ENCODE peak calls at places on chromosomes 13 and 19, in eight cellular contexts. One of them, this sample, is unnamed.

GRCh38 chr13:65063753-65064152 is 2166.4 kb downstream of the PCDH9 start:
- DNase-seq in hypothalamus: no peak
- DNase-seq in naive thymus-derived CD8-positive, alpha-beta T cell: no peak
- DNase-seq in GM19239: no peak
- DNase-seq in ACHN: peak
- DNase-seq in stimulated activated CD8-positive, alpha-beta memory T cell treated with anti-CD3 and anti-CD28 coated beads, Interleukin-15, amount 100 ng/mL, for 1 hour: no peak
- DNase-seq in AG10803: peak
- DNase-seq in AG08396: no peak
- DNase-seq in this sample: no peak

GRCh38 chr19:41880329-41880708 is 2.7 kb upstream of the ARHGEF1 start:
- DNase-seq in stimulated activated CD8-positive, alpha-beta memory T cell treated with anti-CD3 and anti-CD28 coated beads, Interleukin-15, amount 100 ng/mL, for 1 hour: no peak
- DNase-seq in hypothalamus: no peak
- DNase-seq in naive thymus-derived CD8-positive, alpha-beta T cell: no peak
- DNase-seq in ACHN: no peak
- DNase-seq in AG08396: no peak
- DNase-seq in AG10803: no peak
- DNase-seq in GM19239: no peak
- DNase-seq in this sample: no peak

GRCh38 chr19:13887529-13887928 is 10.6 kb downstream of the NANOS3 start:
- DNase-seq in AG08396: no peak
- DNase-seq in GM19239: no peak
- DNase-seq in AG10803: peak
- DNase-seq in hypothalamus: no peak
- DNase-seq in ACHN: no peak
- DNase-seq in naive thymus-derived CD8-positive, alpha-beta T cell: no peak
- DNase-seq in stimulated activated CD8-positive, alpha-beta memory T cell treated with anti-CD3 and anti-CD28 coated beads, Interleukin-15, amount 100 ng/mL, for 1 hour: no peak
- DNase-seq in this sample: no peak

GRCh38 chr19:35403116-35403760 is 32.4 kb downstream of the GPR42 start:
- DNase-seq in AG10803: no peak
- DNase-seq in hypothalamus: no peak
- DNase-seq in naive thymus-derived CD8-positive, alpha-beta T cell: no peak
- DNase-seq in ACHN: no peak
- DNase-seq in GM19239: no peak
- DNase-seq in stimulated activated CD8-positive, alpha-beta memory T cell treated with anti-CD3 and anti-CD28 coated beads, Interleukin-15, amount 100 ng/mL, for 1 hour: no peak
- DNase-seq in AG08396: no peak
- DNase-seq in this sample: no peak

GRCh38 chr19:44634785-44635184 is 8.9 kb upstream of the PVR start:
- DNase-seq in AG08396: no peak
- DNase-seq in AG10803: no peak
- DNase-seq in naive thymus-derived CD8-positive, alpha-beta T cell: no peak
- DNase-seq in GM19239: no peak
- DNase-seq in ACHN: no peak
- DNase-seq in stimulated activated CD8-positive, alpha-beta memory T cell treated with anti-CD3 and anti-CD28 coated beads, Interleukin-15, amount 100 ng/mL, for 1 hour: no peak
- DNase-seq in hypothalamus: no peak
- DNase-seq in this sample: no peak

GRCh38 chr13:43804461-43805070 is 17.8 kb upstream of the ENOX1 start:
- DNase-seq in GM19239: no peak
- DNase-seq in hypothalamus: no peak
- DNase-seq in ACHN: peak
- DNase-seq in naive thymus-derived CD8-positive, alpha-beta T cell: peak
- DNase-seq in stimulated activated CD8-positive, alpha-beta memory T cell treated with anti-CD3 and anti-CD28 coated beads, Interleukin-15, amount 100 ng/mL, for 1 hour: no peak
- DNase-seq in AG10803: peak
- DNase-seq in AG08396: peak
- DNase-seq in this sample: no peak

GRCh38 chr19:2561221-2561620 is 85.3 kb downstream of the GADD45B start:
- DNase-seq in naive thymus-derived CD8-positive, alpha-beta T cell: no peak
- DNase-seq in hypothalamus: no peak
- DNase-seq in AG08396: no peak
- DNase-seq in AG10803: no peak
- DNase-seq in stimulated activated CD8-positive, alpha-beta memory T cell treated with anti-CD3 and anti-CD28 coated beads, Interleukin-15, amount 100 ng/mL, for 1 hour: no peak
- DNase-seq in GM19239: no peak
- DNase-seq in ACHN: no peak
- DNase-seq in this sample: no peak

GRCh38 chr13:112391747-112392146 is 15.6 kb downstream of the SPACA7 start:
- DNase-seq in AG08396: no peak
- DNase-seq in naive thymus-derived CD8-positive, alpha-beta T cell: no peak
- DNase-seq in ACHN: no peak
- DNase-seq in stimulated activated CD8-positive, alpha-beta memory T cell treated with anti-CD3 and anti-CD28 coated beads, Interleukin-15, amount 100 ng/mL, for 1 hour: no peak
- DNase-seq in hypothalamus: no peak
- DNase-seq in AG10803: no peak
- DNase-seq in GM19239: no peak
- DNase-seq in this sample: no peak

GRCh38 chr13:113539822-113540221 is 44.7 kb upstream of the TFDP1 start:
- DNase-seq in AG10803: peak
- DNase-seq in GM19239: no peak
- DNase-seq in stimulated activated CD8-positive, alpha-beta memory T cell treated with anti-CD3 and anti-CD28 coated beads, Interleukin-15, amount 100 ng/mL, for 1 hour: no peak
- DNase-seq in ACHN: no peak
- DNase-seq in hypothalamus: no peak
- DNase-seq in naive thymus-derived CD8-positive, alpha-beta T cell: no peak
- DNase-seq in AG08396: no peak
- DNase-seq in this sample: peak

GRCh38 chr19:5038631-5039271 is 69.8 kb downstream of the KDM4B start:
- DNase-seq in ACHN: peak
- DNase-seq in AG10803: peak
- DNase-seq in AG08396: peak
- DNase-seq in hypothalamus: no peak
- DNase-seq in stimulated activated CD8-positive, alpha-beta memory T cell treated with anti-CD3 and anti-CD28 coated beads, Interleukin-15, amount 100 ng/mL, for 1 hour: no peak
- DNase-seq in GM19239: no peak
- DNase-seq in naive thymus-derived CD8-positive, alpha-beta T cell: no peak
- DNase-seq in this sample: no peak

GRCh38 chr19:45664575-45664974 is 3.4 kb upstream of the GIPR start:
- DNase-seq in stimulated activated CD8-positive, alpha-beta memory T cell treated with anti-CD3 and anti-CD28 coated beads, Interleukin-15, amount 100 ng/mL, for 1 hour: no peak
- DNase-seq in AG10803: peak
- DNase-seq in naive thymus-derived CD8-positive, alpha-beta T cell: no peak
- DNase-seq in AG08396: no peak
- DNase-seq in hypothalamus: no peak
- DNase-seq in ACHN: no peak
- DNase-seq in GM19239: no peak
- DNase-seq in this sample: no peak

GRCh38 chr19:48617146-48617937 is 1.6 kb downstream of the RPL18 start:
- DNase-seq in AG10803: no peak
- DNase-seq in naive thymus-derived CD8-positive, alpha-beta T cell: no peak
- DNase-seq in AG08396: no peak
- DNase-seq in ACHN: no peak
- DNase-seq in hypothalamus: no peak
- DNase-seq in stimulated activated CD8-positive, alpha-beta memory T cell treated with anti-CD3 and anti-CD28 coated beads, Interleukin-15, amount 100 ng/mL, for 1 hour: no peak
- DNase-seq in GM19239: no peak
- DNase-seq in this sample: no peak

GRCh38 chr19:29384676-29385075 is 141.1 kb upstream of the VSTM2B start:
- DNase-seq in naive thymus-derived CD8-positive, alpha-beta T cell: no peak
- DNase-seq in stimulated activated CD8-positive, alpha-beta memory T cell treated with anti-CD3 and anti-CD28 coated beads, Interleukin-15, amount 100 ng/mL, for 1 hour: no peak
- DNase-seq in hypothalamus: no peak
- DNase-seq in AG08396: no peak
- DNase-seq in ACHN: no peak
- DNase-seq in GM19239: no peak
- DNase-seq in AG10803: no peak
- DNase-seq in this sample: no peak

GRCh38 chr19:15161028-15161984 is 39.5 kb downstream of the NOTCH3 start:
- DNase-seq in GM19239: peak
- DNase-seq in naive thymus-derived CD8-positive, alpha-beta T cell: no peak
- DNase-seq in ACHN: peak
- DNase-seq in AG10803: peak
- DNase-seq in AG08396: peak
- DNase-seq in stimulated activated CD8-positive, alpha-beta memory T cell treated with anti-CD3 and anti-CD28 coated beads, Interleukin-15, amount 100 ng/mL, for 1 hour: no peak
- DNase-seq in hypothalamus: no peak
- DNase-seq in this sample: no peak

GRCh38 chr13:97809576-97809975 is 143.9 kb upstream of the IPO5 start:
- DNase-seq in GM19239: no peak
- DNase-seq in ACHN: no peak
- DNase-seq in hypothalamus: no peak
- DNase-seq in AG08396: no peak
- DNase-seq in stimulated activated CD8-positive, alpha-beta memory T cell treated with anti-CD3 and anti-CD28 coated beads, Interleukin-15, amount 100 ng/mL, for 1 hour: no peak
- DNase-seq in AG10803: no peak
- DNase-seq in naive thymus-derived CD8-positive, alpha-beta T cell: no peak
- DNase-seq in this sample: no peak

GRCh38 chr13:59442946-59443345 is 720.8 kb downstream of the DIAPH3 start:
- DNase-seq in ACHN: no peak
- DNase-seq in GM19239: no peak
- DNase-seq in AG08396: no peak
- DNase-seq in stimulated activated CD8-positive, alpha-beta memory T cell treated with anti-CD3 and anti-CD28 coated beads, Interleukin-15, amount 100 ng/mL, for 1 hour: no peak
- DNase-seq in hypothalamus: no peak
- DNase-seq in naive thymus-derived CD8-positive, alpha-beta T cell: no peak
- DNase-seq in AG10803: no peak
- DNase-seq in this sample: no peak

GRCh38 chr19:4454952-4455738 is 2.4 kb downstream of the UBXN6 start:
- DNase-seq in AG08396: no peak
- DNase-seq in stimulated activated CD8-positive, alpha-beta memory T cell treated with anti-CD3 and anti-CD28 coated beads, Interleukin-15, amount 100 ng/mL, for 1 hour: no peak
- DNase-seq in ACHN: peak
- DNase-seq in hypothalamus: no peak
- DNase-seq in GM19239: no peak
- DNase-seq in naive thymus-derived CD8-positive, alpha-beta T cell: no peak
- DNase-seq in AG10803: peak
- DNase-seq in this sample: no peak

GRCh38 chr13:90591927-90592268 is 755.6 kb upstream of the MIR17HG start:
- DNase-seq in AG08396: no peak
- DNase-seq in naive thymus-derived CD8-positive, alpha-beta T cell: no peak
- DNase-seq in GM19239: no peak
- DNase-seq in ACHN: no peak
- DNase-seq in stimulated activated CD8-positive, alpha-beta memory T cell treated with anti-CD3 and anti-CD28 coated beads, Interleukin-15, amount 100 ng/mL, for 1 hour: no peak
- DNase-seq in hypothalamus: no peak
- DNase-seq in AG10803: no peak
- DNase-seq in this sample: no peak

GRCh38 chr19:459724-460511 is 915 bp downstream of the SHC2 start:
- DNase-seq in AG08396: peak
- DNase-seq in AG10803: peak
- DNase-seq in naive thymus-derived CD8-positive, alpha-beta T cell: peak
- DNase-seq in GM19239: no peak
- DNase-seq in ACHN: no peak
- DNase-seq in hypothalamus: peak
- DNase-seq in stimulated activated CD8-positive, alpha-beta memory T cell treated with anti-CD3 and anti-CD28 coated beads, Interleukin-15, amount 100 ng/mL, for 1 hour: no peak
- DNase-seq in this sample: peak

GRCh38 chr19:56508282-56508778 is 675 bp downstream of the ZNF471 start:
- DNase-seq in GM19239: no peak
- DNase-seq in AG08396: no peak
- DNase-seq in AG10803: no peak
- DNase-seq in hypothalamus: no peak
- DNase-seq in ACHN: no peak
- DNase-seq in naive thymus-derived CD8-positive, alpha-beta T cell: no peak
- DNase-seq in stimulated activated CD8-positive, alpha-beta memory T cell treated with anti-CD3 and anti-CD28 coated beads, Interleukin-15, amount 100 ng/mL, for 1 hour: no peak
- DNase-seq in this sample: no peak

GRCh38 chr13:43293986-43294880 is 270.8 kb downstream of the DNAJC15 start:
- DNase-seq in AG10803: no peak
- DNase-seq in naive thymus-derived CD8-positive, alpha-beta T cell: no peak
- DNase-seq in AG08396: no peak
- DNase-seq in stimulated activated CD8-positive, alpha-beta memory T cell treated with anti-CD3 and anti-CD28 coated beads, Interleukin-15, amount 100 ng/mL, for 1 hour: no peak
- DNase-seq in ACHN: no peak
- DNase-seq in hypothalamus: no peak
- DNase-seq in GM19239: no peak
- DNase-seq in this sample: no peak

GRCh38 chr13:40672310-40673060 is 6.0 kb upstream of the FOXO1 start:
- DNase-seq in AG08396: peak
- DNase-seq in naive thymus-derived CD8-positive, alpha-beta T cell: no peak
- DNase-seq in GM19239: no peak
- DNase-seq in ACHN: no peak
- DNase-seq in AG10803: peak
- DNase-seq in hypothalamus: no peak
- DNase-seq in stimulated activated CD8-positive, alpha-beta memory T cell treated with anti-CD3 and anti-CD28 coated beads, Interleukin-15, amount 100 ng/mL, for 1 hour: no peak
- DNase-seq in this sample: no peak

GRCh38 chr19:20513179-20513934 is 52.2 kb downstream of the ZNF737 start:
- DNase-seq in stimulated activated CD8-positive, alpha-beta memory T cell treated with anti-CD3 and anti-CD28 coated beads, Interleukin-15, amount 100 ng/mL, for 1 hour: no peak
- DNase-seq in AG10803: no peak
- DNase-seq in hypothalamus: no peak
- DNase-seq in naive thymus-derived CD8-positive, alpha-beta T cell: no peak
- DNase-seq in GM19239: no peak
- DNase-seq in ACHN: no peak
- DNase-seq in AG08396: no peak
- DNase-seq in this sample: no peak

GRCh38 chr13:100022798-100023197 is 41.2 kb downstream of the ZIC2 start:
- DNase-seq in naive thymus-derived CD8-positive, alpha-beta T cell: no peak
- DNase-seq in stimulated activated CD8-positive, alpha-beta memory T cell treated with anti-CD3 and anti-CD28 coated beads, Interleukin-15, amount 100 ng/mL, for 1 hour: no peak
- DNase-seq in hypothalamus: no peak
- DNase-seq in GM19239: no peak
- DNase-seq in AG10803: no peak
- DNase-seq in AG08396: no peak
- DNase-seq in ACHN: no peak
- DNase-seq in this sample: no peak

GRCh38 chr13:82675024-82675423 is 1207.2 kb downstream of the SLITRK1 start:
- DNase-seq in AG10803: no peak
- DNase-seq in ACHN: no peak
- DNase-seq in AG08396: no peak
- DNase-seq in hypothalamus: no peak
- DNase-seq in GM19239: no peak
- DNase-seq in stimulated activated CD8-positive, alpha-beta memory T cell treated with anti-CD3 and anti-CD28 coated beads, Interleukin-15, amount 100 ng/mL, for 1 hour: no peak
- DNase-seq in naive thymus-derived CD8-positive, alpha-beta T cell: no peak
- DNase-seq in this sample: no peak

GRCh38 chr19:39430675-39431593 is 4.8 kb downstream of the RPS16 start:
- DNase-seq in naive thymus-derived CD8-positive, alpha-beta T cell: no peak
- DNase-seq in AG08396: no peak
- DNase-seq in stimulated activated CD8-positive, alpha-beta memory T cell treated with anti-CD3 and anti-CD28 coated beads, Interleukin-15, amount 100 ng/mL, for 1 hour: no peak
- DNase-seq in GM19239: no peak
- DNase-seq in AG10803: peak
- DNase-seq in ACHN: peak
- DNase-seq in hypothalamus: no peak
- DNase-seq in this sample: peak

GRCh38 chr13:73748404-73748803 is 385.8 kb downstream of the KLF12 start:
- DNase-seq in AG08396: no peak
- DNase-seq in hypothalamus: no peak
- DNase-seq in GM19239: no peak
- DNase-seq in stimulated activated CD8-positive, alpha-beta memory T cell treated with anti-CD3 and anti-CD28 coated beads, Interleukin-15, amount 100 ng/mL, for 1 hour: no peak
- DNase-seq in naive thymus-derived CD8-positive, alpha-beta T cell: no peak
- DNase-seq in AG10803: no peak
- DNase-seq in ACHN: no peak
- DNase-seq in this sample: no peak

GRCh38 chr19:39463403-39463802 is 17.2 kb upstream of the TIMM50 start:
- DNase-seq in naive thymus-derived CD8-positive, alpha-beta T cell: no peak
- DNase-seq in AG08396: no peak
- DNase-seq in AG10803: no peak
- DNase-seq in GM19239: no peak
- DNase-seq in ACHN: no peak
- DNase-seq in stimulated activated CD8-positive, alpha-beta memory T cell treated with anti-CD3 and anti-CD28 coated beads, Interleukin-15, amount 100 ng/mL, for 1 hour: no peak
- DNase-seq in hypothalamus: no peak
- DNase-seq in this sample: no peak

GRCh38 chr19:58181902-58182576 is 822 bp upstream of the ZNF274 start:
- DNase-seq in ACHN: peak
- DNase-seq in AG10803: peak
- DNase-seq in GM19239: no peak
- DNase-seq in AG08396: no peak
- DNase-seq in naive thymus-derived CD8-positive, alpha-beta T cell: peak
- DNase-seq in hypothalamus: no peak
- DNase-seq in stimulated activated CD8-positive, alpha-beta memory T cell treated with anti-CD3 and anti-CD28 coated beads, Interleukin-15, amount 100 ng/mL, for 1 hour: peak
- DNase-seq in this sample: no peak

GRCh38 chr19:47861630-47862029 is 2.6 kb downstream of the TPRX2 start:
- DNase-seq in stimulated activated CD8-positive, alpha-beta memory T cell treated with anti-CD3 and anti-CD28 coated beads, Interleukin-15, amount 100 ng/mL, for 1 hour: no peak
- DNase-seq in naive thymus-derived CD8-positive, alpha-beta T cell: no peak
- DNase-seq in ACHN: no peak
- DNase-seq in GM19239: no peak
- DNase-seq in AG10803: no peak
- DNase-seq in AG08396: no peak
- DNase-seq in hypothalamus: no peak
- DNase-seq in this sample: no peak

GRCh38 chr13:64546371-64546770 is 2683.8 kb downstream of the PCDH9 start:
- DNase-seq in stimulated activated CD8-positive, alpha-beta memory T cell treated with anti-CD3 and anti-CD28 coated beads, Interleukin-15, amount 100 ng/mL, for 1 hour: no peak
- DNase-seq in AG10803: no peak
- DNase-seq in AG08396: no peak
- DNase-seq in GM19239: no peak
- DNase-seq in naive thymus-derived CD8-positive, alpha-beta T cell: no peak
- DNase-seq in ACHN: no peak
- DNase-seq in hypothalamus: no peak
- DNase-seq in this sample: no peak

GRCh38 chr13:33076451-33076992 is 60.3 kb downstream of the KL start:
- DNase-seq in naive thymus-derived CD8-positive, alpha-beta T cell: no peak
- DNase-seq in hypothalamus: no peak
- DNase-seq in AG10803: no peak
- DNase-seq in AG08396: no peak
- DNase-seq in ACHN: no peak
- DNase-seq in GM19239: no peak
- DNase-seq in stimulated activated CD8-positive, alpha-beta memory T cell treated with anti-CD3 and anti-CD28 coated beads, Interleukin-15, amount 100 ng/mL, for 1 hour: no peak
- DNase-seq in this sample: no peak

GRCh38 chr13:23679214-23679613 is 109.0 kb downstream of the TNFRSF19 start:
- DNase-seq in ACHN: peak
- DNase-seq in GM19239: no peak
- DNase-seq in hypothalamus: no peak
- DNase-seq in AG10803: peak
- DNase-seq in AG08396: peak
- DNase-seq in naive thymus-derived CD8-positive, alpha-beta T cell: no peak
- DNase-seq in stimulated activated CD8-positive, alpha-beta memory T cell treated with anti-CD3 and anti-CD28 coated beads, Interleukin-15, amount 100 ng/mL, for 1 hour: no peak
- DNase-seq in this sample: no peak

GRCh38 chr13:94700536-94700935 is 11.8 kb downstream of the SOX21 start:
- DNase-seq in AG10803: no peak
- DNase-seq in GM19239: no peak
- DNase-seq in ACHN: no peak
- DNase-seq in naive thymus-derived CD8-positive, alpha-beta T cell: no peak
- DNase-seq in AG08396: no peak
- DNase-seq in hypothalamus: no peak
- DNase-seq in stimulated activated CD8-positive, alpha-beta memory T cell treated with anti-CD3 and anti-CD28 coated beads, Interleukin-15, amount 100 ng/mL, for 1 hour: no peak
- DNase-seq in this sample: no peak

This sample was measured in upper lobe of right lung.